ENCODE peak calls at places on chromosome 3, in five cellular contexts. V, S, Y, T and E are unnamed samples.

GRCh38 chr3:105414841-105415240 is 48.1 kb downstream of the ALCAM start:
- DNase-seq in S (no peak), V (no peak), T (no peak), Y (no peak), E (no peak)

GRCh38 chr3:158005391-158006100 is 100.7 kb downstream of the SHOX2 start:
- DNase-seq in Y (no peak), T (no peak), S (no peak), V (no peak), E (no peak)

GRCh38 chr3:148006508-148006907 is 597.3 kb downstream of the ZIC1 start:
- DNase-seq in Y (peak), V (peak), T (no peak), S (peak), E (no peak)

GRCh38 chr3:13335062-13335461 is 85.1 kb downstream of the NUP210 start:
- DNase-seq in T (no peak), Y (no peak), V (no peak), S (peak), E (no peak)

GRCh38 chr3:137259089-137259488 is 301.3 kb downstream of the IL20RB start:
- DNase-seq in T (no peak), V (no peak), S (no peak), Y (no peak), E (no peak)

GRCh38 chr3:133113526-133113925 is 75.3 kb downstream of the TMEM108 start:
- DNase-seq in Y (no peak), S (no peak), T (no peak), V (no peak), E (no peak)

GRCh38 chr3:44950273-44950672 is 25.7 kb downstream of the ZDHHC3 start:
- DNase-seq in S (no peak), V (no peak), T (no peak), Y (no peak), E (no peak)

GRCh38 chr3:150220041-150220440 is 188.1 kb upstream of the TSC22D2 start:
- DNase-seq in T (no peak), V (no peak), Y (no peak), S (no peak), E (no peak)

GRCh38 chr3:177427096-177427495 is 229.8 kb upstream of the TBL1XR1 start:
- DNase-seq in S (peak), V (no peak), Y (no peak), T (no peak), E (peak)